ENCODE peak calls at places on chromosomes 6 and 20, in six cellular contexts. One of them, this sample, is unnamed.

GRCh38 chr20:50302463-50303041 is 111.9 kb downstream of the CEBPB start:
- DNase-seq in activated T-helper 1 cell treated with anti-CD3 and anti-CD28 coated beads, Interleukin-2, amount 50 U/mL, for 16 hours: no peak
- DNase-seq in KG1: no peak
- DNase-seq in AG08395: peak
- DNase-seq in HS-5: no peak
- DNase-seq in astrocyte of the hippocampus: no peak
- DNase-seq in this sample: no peak

GRCh38 chr20:61502433-61502832 is 250.4 kb downstream of the CDH4 start:
- DNase-seq in activated T-helper 1 cell treated with anti-CD3 and anti-CD28 coated beads, Interleukin-2, amount 50 U/mL, for 16 hours: no peak
- DNase-seq in KG1: no peak
- DNase-seq in AG08395: peak
- DNase-seq in HS-5: peak
- DNase-seq in astrocyte of the hippocampus: no peak
- DNase-seq in this sample: no peak

GRCh38 chr6:1610497-1611321 is 994 bp downstream of the FOXC1 start:
- DNase-seq in activated T-helper 1 cell treated with anti-CD3 and anti-CD28 coated beads, Interleukin-2, amount 50 U/mL, for 16 hours: no peak
- DNase-seq in KG1: peak
- DNase-seq in AG08395: no peak
- DNase-seq in HS-5: no peak
- DNase-seq in astrocyte of the hippocampus: peak
- DNase-seq in this sample: no peak

GRCh38 chr20:41415191-41415590 is 48.6 kb upstream of the EMILIN3 start:
- DNase-seq in activated T-helper 1 cell treated with anti-CD3 and anti-CD28 coated beads, Interleukin-2, amount 50 U/mL, for 16 hours: no peak
- DNase-seq in KG1: no peak
- DNase-seq in AG08395: no peak
- DNase-seq in HS-5: no peak
- DNase-seq in astrocyte of the hippocampus: no peak
- DNase-seq in this sample: no peak

GRCh38 chr6:168892031-168892430 is 361.6 kb downstream of the THBS2 start:
- DNase-seq in activated T-helper 1 cell treated with anti-CD3 and anti-CD28 coated beads, Interleukin-2, amount 50 U/mL, for 16 hours: no peak
- DNase-seq in KG1: no peak
- DNase-seq in AG08395: no peak
- DNase-seq in HS-5: no peak
- DNase-seq in astrocyte of the hippocampus: no peak
- DNase-seq in this sample: no peak

GRCh38 chr20:45359069-45359405 is 3.9 kb upstream of the SYS1 start:
- DNase-seq in activated T-helper 1 cell treated with anti-CD3 and anti-CD28 coated beads, Interleukin-2, amount 50 U/mL, for 16 hours: no peak
- DNase-seq in KG1: no peak
- DNase-seq in AG08395: no peak
- DNase-seq in HS-5: no peak
- DNase-seq in astrocyte of the hippocampus: peak
- DNase-seq in this sample: no peak

GRCh38 chr20:9038791-9039190 is 30.1 kb upstream of the PLCB4 start:
- DNase-seq in activated T-helper 1 cell treated with anti-CD3 and anti-CD28 coated beads, Interleukin-2, amount 50 U/mL, for 16 hours: no peak
- DNase-seq in KG1: no peak
- DNase-seq in AG08395: peak
- DNase-seq in HS-5: no peak
- DNase-seq in astrocyte of the hippocampus: no peak
- DNase-seq in this sample: no peak

GRCh38 chr6:79737172-79737571 is 106.0 kb downstream of the SH3BGRL2 start:
- DNase-seq in activated T-helper 1 cell treated with anti-CD3 and anti-CD28 coated beads, Interleukin-2, amount 50 U/mL, for 16 hours: no peak
- DNase-seq in KG1: no peak
- DNase-seq in AG08395: no peak
- DNase-seq in HS-5: no peak
- DNase-seq in astrocyte of the hippocampus: peak
- DNase-seq in this sample: no peak

GRCh38 chr20:24651171-24651972 is 181.9 kb downstream of the SYNDIG1 start:
- DNase-seq in activated T-helper 1 cell treated with anti-CD3 and anti-CD28 coated beads, Interleukin-2, amount 50 U/mL, for 16 hours: no peak
- DNase-seq in KG1: no peak
- DNase-seq in AG08395: peak
- DNase-seq in HS-5: peak
- DNase-seq in astrocyte of the hippocampus: peak
- DNase-seq in this sample: no peak

GRCh38 chr6:134002821-134003220 is 49.6 kb downstream of the SLC2A12 start:
- DNase-seq in activated T-helper 1 cell treated with anti-CD3 and anti-CD28 coated beads, Interleukin-2, amount 50 U/mL, for 16 hours: no peak
- DNase-seq in KG1: no peak
- DNase-seq in AG08395: no peak
- DNase-seq in HS-5: no peak
- DNase-seq in astrocyte of the hippocampus: peak
- DNase-seq in this sample: no peak

GRCh38 chr6:134372603-134373281 is 54.8 kb upstream of the SGK1 start:
- DNase-seq in activated T-helper 1 cell treated with anti-CD3 and anti-CD28 coated beads, Interleukin-2, amount 50 U/mL, for 16 hours: no peak
- DNase-seq in KG1: no peak
- DNase-seq in AG08395: peak
- DNase-seq in HS-5: no peak
- DNase-seq in astrocyte of the hippocampus: peak
- DNase-seq in this sample: no peak

GRCh38 chr20:57557926-57558613 is 2.8 kb upstream of the PCK1 start:
- DNase-seq in activated T-helper 1 cell treated with anti-CD3 and anti-CD28 coated beads, Interleukin-2, amount 50 U/mL, for 16 hours: no peak
- DNase-seq in KG1: no peak
- DNase-seq in AG08395: no peak
- DNase-seq in HS-5: no peak
- DNase-seq in astrocyte of the hippocampus: no peak
- DNase-seq in this sample: no peak

GRCh38 chr6:31963921-31964320 is 4.9 kb downstream of the SKIC2 start:
- DNase-seq in activated T-helper 1 cell treated with anti-CD3 and anti-CD28 coated beads, Interleukin-2, amount 50 U/mL, for 16 hours: no peak
- DNase-seq in KG1: no peak
- DNase-seq in AG08395: no peak
- DNase-seq in HS-5: no peak
- DNase-seq in astrocyte of the hippocampus: no peak
- DNase-seq in this sample: no peak

GRCh38 chr6:5497896-5498578 is 236.7 kb downstream of the FARS2 start:
- DNase-seq in activated T-helper 1 cell treated with anti-CD3 and anti-CD28 coated beads, Interleukin-2, amount 50 U/mL, for 16 hours: no peak
- DNase-seq in KG1: no peak
- DNase-seq in AG08395: peak
- DNase-seq in HS-5: peak
- DNase-seq in astrocyte of the hippocampus: peak
- DNase-seq in this sample: no peak

GRCh38 chr20:51456511-51457280 is 85.8 kb downstream of the NFATC2 start:
- DNase-seq in activated T-helper 1 cell treated with anti-CD3 and anti-CD28 coated beads, Interleukin-2, amount 50 U/mL, for 16 hours: no peak
- DNase-seq in KG1: no peak
- DNase-seq in AG08395: peak
- DNase-seq in HS-5: peak
- DNase-seq in astrocyte of the hippocampus: peak
- DNase-seq in this sample: no peak

GRCh38 chr6:107132330-107132954 is 17.1 kb upstream of the BEND3 start:
- DNase-seq in activated T-helper 1 cell treated with anti-CD3 and anti-CD28 coated beads, Interleukin-2, amount 50 U/mL, for 16 hours: no peak
- DNase-seq in KG1: no peak
- DNase-seq in AG08395: no peak
- DNase-seq in HS-5: no peak
- DNase-seq in astrocyte of the hippocampus: peak
- DNase-seq in this sample: no peak

GRCh38 chr20:32457476-32457986 is 99.4 kb downstream of the ASXL1 start:
- DNase-seq in activated T-helper 1 cell treated with anti-CD3 and anti-CD28 coated beads, Interleukin-2, amount 50 U/mL, for 16 hours: no peak
- DNase-seq in KG1: no peak
- DNase-seq in AG08395: peak
- DNase-seq in HS-5: no peak
- DNase-seq in astrocyte of the hippocampus: peak
- DNase-seq in this sample: no peak

GRCh38 chr6:109524129-109524528 is 41.1 kb upstream of the ZBTB24 start:
- DNase-seq in activated T-helper 1 cell treated with anti-CD3 and anti-CD28 coated beads, Interleukin-2, amount 50 U/mL, for 16 hours: no peak
- DNase-seq in KG1: no peak
- DNase-seq in AG08395: no peak
- DNase-seq in HS-5: no peak
- DNase-seq in astrocyte of the hippocampus: no peak
- DNase-seq in this sample: no peak

GRCh38 chr6:109239918-109240321 is 142.3 kb downstream of the CD164 start:
- DNase-seq in activated T-helper 1 cell treated with anti-CD3 and anti-CD28 coated beads, Interleukin-2, amount 50 U/mL, for 16 hours: no peak
- DNase-seq in KG1: no peak
- DNase-seq in AG08395: no peak
- DNase-seq in HS-5: no peak
- DNase-seq in astrocyte of the hippocampus: no peak
- DNase-seq in this sample: no peak

GRCh38 chr6:97177905-97178304 is 105.1 kb downstream of the MMS22L start:
- DNase-seq in activated T-helper 1 cell treated with anti-CD3 and anti-CD28 coated beads, Interleukin-2, amount 50 U/mL, for 16 hours: no peak
- DNase-seq in KG1: no peak
- DNase-seq in AG08395: no peak
- DNase-seq in HS-5: no peak
- DNase-seq in astrocyte of the hippocampus: peak
- DNase-seq in this sample: no peak

GRCh38 chr6:37149750-37150149 is 20.2 kb upstream of the PIM1 start:
- DNase-seq in activated T-helper 1 cell treated with anti-CD3 and anti-CD28 coated beads, Interleukin-2, amount 50 U/mL, for 16 hours: no peak
- DNase-seq in KG1: no peak
- DNase-seq in AG08395: no peak
- DNase-seq in HS-5: no peak
- DNase-seq in astrocyte of the hippocampus: no peak
- DNase-seq in this sample: no peak

GRCh38 chr6:4800662-4801061 is 24.5 kb downstream of the CDYL start:
- DNase-seq in activated T-helper 1 cell treated with anti-CD3 and anti-CD28 coated beads, Interleukin-2, amount 50 U/mL, for 16 hours: no peak
- DNase-seq in KG1: no peak
- DNase-seq in AG08395: no peak
- DNase-seq in HS-5: no peak
- DNase-seq in astrocyte of the hippocampus: no peak
- DNase-seq in this sample: no peak

GRCh38 chr6:112222111-112222726 is 32.1 kb downstream of the LAMA4 start:
- DNase-seq in activated T-helper 1 cell treated with anti-CD3 and anti-CD28 coated beads, Interleukin-2, amount 50 U/mL, for 16 hours: no peak
- DNase-seq in KG1: no peak
- DNase-seq in AG08395: peak
- DNase-seq in HS-5: peak
- DNase-seq in astrocyte of the hippocampus: peak
- DNase-seq in this sample: no peak

GRCh38 chr6:129212081-129212480 is 329.1 kb downstream of the LAMA2 start:
- DNase-seq in activated T-helper 1 cell treated with anti-CD3 and anti-CD28 coated beads, Interleukin-2, amount 50 U/mL, for 16 hours: no peak
- DNase-seq in KG1: no peak
- DNase-seq in AG08395: peak
- DNase-seq in HS-5: no peak
- DNase-seq in astrocyte of the hippocampus: peak
- DNase-seq in this sample: no peak

GRCh38 chr20:6611911-6612614 is 155.4 kb upstream of the BMP2 start:
- DNase-seq in activated T-helper 1 cell treated with anti-CD3 and anti-CD28 coated beads, Interleukin-2, amount 50 U/mL, for 16 hours: no peak
- DNase-seq in KG1: no peak
- DNase-seq in AG08395: no peak
- DNase-seq in HS-5: no peak
- DNase-seq in astrocyte of the hippocampus: no peak
- DNase-seq in this sample: no peak

GRCh38 chr20:62910777-62911497 is 15.4 kb downstream of the DIDO1 start:
- DNase-seq in activated T-helper 1 cell treated with anti-CD3 and anti-CD28 coated beads, Interleukin-2, amount 50 U/mL, for 16 hours: no peak
- DNase-seq in KG1: no peak
- DNase-seq in AG08395: no peak
- DNase-seq in HS-5: no peak
- DNase-seq in astrocyte of the hippocampus: no peak
- DNase-seq in this sample: no peak

GRCh38 chr6:20589266-20589665 is 55.0 kb downstream of the CDKAL1 start:
- DNase-seq in activated T-helper 1 cell treated with anti-CD3 and anti-CD28 coated beads, Interleukin-2, amount 50 U/mL, for 16 hours: no peak
- DNase-seq in KG1: no peak
- DNase-seq in AG08395: peak
- DNase-seq in HS-5: no peak
- DNase-seq in astrocyte of the hippocampus: peak
- DNase-seq in this sample: no peak

GRCh38 chr6:134724653-134725340 is 225.1 kb downstream of the ALDH8A1 start:
- DNase-seq in activated T-helper 1 cell treated with anti-CD3 and anti-CD28 coated beads, Interleukin-2, amount 50 U/mL, for 16 hours: no peak
- DNase-seq in KG1: no peak
- DNase-seq in AG08395: no peak
- DNase-seq in HS-5: no peak
- DNase-seq in astrocyte of the hippocampus: peak
- DNase-seq in this sample: no peak

GRCh38 chr6:44217332-44218143 is 812 bp downstream of the MYMX start:
- DNase-seq in activated T-helper 1 cell treated with anti-CD3 and anti-CD28 coated beads, Interleukin-2, amount 50 U/mL, for 16 hours: no peak
- DNase-seq in KG1: no peak
- DNase-seq in AG08395: no peak
- DNase-seq in HS-5: no peak
- DNase-seq in astrocyte of the hippocampus: peak
- DNase-seq in this sample: no peak

GRCh38 chr6:157143885-157144795 is 179.2 kb downstream of the TMEM242 start:
- DNase-seq in activated T-helper 1 cell treated with anti-CD3 and anti-CD28 coated beads, Interleukin-2, amount 50 U/mL, for 16 hours: no peak
- DNase-seq in KG1: no peak
- DNase-seq in AG08395: no peak
- DNase-seq in HS-5: no peak
- DNase-seq in astrocyte of the hippocampus: peak
- DNase-seq in this sample: no peak

GRCh38 chr20:20549699-20550098 is 162.7 kb downstream of the RALGAPA2 start:
- DNase-seq in activated T-helper 1 cell treated with anti-CD3 and anti-CD28 coated beads, Interleukin-2, amount 50 U/mL, for 16 hours: no peak
- DNase-seq in KG1: no peak
- DNase-seq in AG08395: peak
- DNase-seq in HS-5: peak
- DNase-seq in astrocyte of the hippocampus: peak
- DNase-seq in this sample: no peak

GRCh38 chr6:33609444-33610034 is 11.6 kb upstream of the ITPR3 start:
- DNase-seq in activated T-helper 1 cell treated with anti-CD3 and anti-CD28 coated beads, Interleukin-2, amount 50 U/mL, for 16 hours: no peak
- DNase-seq in KG1: no peak
- DNase-seq in AG08395: peak
- DNase-seq in HS-5: no peak
- DNase-seq in astrocyte of the hippocampus: peak
- DNase-seq in this sample: no peak